ENCODE peak calls at places on chromosomes 11 and 22, in nine cellular contexts. One of them, this sample, is unnamed.

GRCh38 chr11:33742249-33742851 is 6.1 kb upstream of the CD59 start:
- DNase-seq in left ventricle myocardium inferior: no peak
- DNase-seq in lung: no peak
- DNase-seq in MM.1S: peak
- DNase-seq in AG04450: no peak
- DNase-seq in H9: no peak
- DNase-seq in upper lobe of right lung: no peak
- DNase-seq in WTC11: no peak
- DNase-seq in nephron progenitor cell: no peak
- DNase-seq in this sample: no peak

GRCh38 chr22:44360686-44361381 is 48.1 kb upstream of the SHISAL1 start:
- DNase-seq in left ventricle myocardium inferior: peak
- DNase-seq in nephron progenitor cell: no peak
- DNase-seq in MM.1S: no peak
- DNase-seq in upper lobe of right lung: peak
- DNase-seq in WTC11: no peak
- DNase-seq in H9: no peak
- DNase-seq in lung: peak
- DNase-seq in AG04450: peak
- DNase-seq in this sample: no peak

GRCh38 chr22:30201970-30202369 is 44.6 kb downstream of the LIF start:
- DNase-seq in AG04450: no peak
- DNase-seq in upper lobe of right lung: no peak
- DNase-seq in left ventricle myocardium inferior: no peak
- DNase-seq in H9: no peak
- DNase-seq in MM.1S: no peak
- DNase-seq in lung: no peak
- DNase-seq in WTC11: no peak
- DNase-seq in nephron progenitor cell: no peak
- DNase-seq in this sample: no peak

GRCh38 chr11:44456544-44457270 is 108.8 kb upstream of the CD82 start:
- DNase-seq in AG04450: no peak
- DNase-seq in left ventricle myocardium inferior: peak
- DNase-seq in lung: no peak
- DNase-seq in upper lobe of right lung: no peak
- DNase-seq in H9: no peak
- DNase-seq in MM.1S: no peak
- DNase-seq in nephron progenitor cell: no peak
- DNase-seq in WTC11: peak
- DNase-seq in this sample: no peak

GRCh38 chr11:8273281-8273680 is 9.6 kb upstream of the LMO1 start:
- DNase-seq in WTC11: no peak
- DNase-seq in left ventricle myocardium inferior: no peak
- DNase-seq in AG04450: no peak
- DNase-seq in nephron progenitor cell: no peak
- DNase-seq in MM.1S: no peak
- DNase-seq in upper lobe of right lung: no peak
- DNase-seq in lung: no peak
- DNase-seq in H9: no peak
- DNase-seq in this sample: no peak

GRCh38 chr11:123197711-123198110 is 2.7 kb upstream of the CLMP start:
- DNase-seq in left ventricle myocardium inferior: no peak
- DNase-seq in upper lobe of right lung: no peak
- DNase-seq in nephron progenitor cell: no peak
- DNase-seq in AG04450: peak
- DNase-seq in lung: no peak
- DNase-seq in H9: no peak
- DNase-seq in MM.1S: no peak
- DNase-seq in WTC11: no peak
- DNase-seq in this sample: no peak

GRCh38 chr11:96235725-96236124 is 107.3 kb downstream of the MAML2 start:
- DNase-seq in left ventricle myocardium inferior: no peak
- DNase-seq in nephron progenitor cell: no peak
- DNase-seq in WTC11: no peak
- DNase-seq in MM.1S: no peak
- DNase-seq in AG04450: no peak
- DNase-seq in H9: no peak
- DNase-seq in lung: no peak
- DNase-seq in upper lobe of right lung: no peak
- DNase-seq in this sample: no peak

GRCh38 chr11:73393011-73393380 is 16.8 kb downstream of the RELT start:
- DNase-seq in H9: no peak
- DNase-seq in nephron progenitor cell: no peak
- DNase-seq in upper lobe of right lung: no peak
- DNase-seq in MM.1S: no peak
- DNase-seq in AG04450: no peak
- DNase-seq in left ventricle myocardium inferior: no peak
- DNase-seq in WTC11: no peak
- DNase-seq in lung: no peak
- DNase-seq in this sample: no peak

GRCh38 chr11:112532506-112532905 is 271.8 kb upstream of the PLET1 start:
- DNase-seq in WTC11: no peak
- DNase-seq in AG04450: no peak
- DNase-seq in left ventricle myocardium inferior: no peak
- DNase-seq in lung: no peak
- DNase-seq in nephron progenitor cell: no peak
- DNase-seq in MM.1S: no peak
- DNase-seq in H9: no peak
- DNase-seq in upper lobe of right lung: no peak
- DNase-seq in this sample: no peak

GRCh38 chr11:12239396-12240298 is 129.3 kb downstream of the MICAL2 start:
- DNase-seq in MM.1S: peak
- DNase-seq in upper lobe of right lung: no peak
- DNase-seq in left ventricle myocardium inferior: no peak
- DNase-seq in WTC11: no peak
- DNase-seq in lung: peak
- DNase-seq in AG04450: no peak
- DNase-seq in nephron progenitor cell: no peak
- DNase-seq in H9: no peak
- DNase-seq in this sample: no peak

GRCh38 chr11:61833926-61834277 is 5.8 kb downstream of the FADS2 start:
- DNase-seq in nephron progenitor cell: no peak
- DNase-seq in upper lobe of right lung: no peak
- DNase-seq in WTC11: no peak
- DNase-seq in lung: no peak
- DNase-seq in left ventricle myocardium inferior: no peak
- DNase-seq in H9: peak
- DNase-seq in AG04450: no peak
- DNase-seq in MM.1S: no peak
- DNase-seq in this sample: no peak
- TF ChIP-seq CTCF in nephron progenitor cell: no peak
- TF ChIP-seq CTCF in upper lobe of right lung: no peak
- TF ChIP-seq CTCF in WTC11: no peak
- TF ChIP-seq CTCF in lung: no peak
- TF ChIP-seq CTCF in left ventricle myocardium inferior: no peak
- TF ChIP-seq CTCF in H9: no peak
- TF ChIP-seq CTCF in AG04450: no peak
- TF ChIP-seq CTCF in MM.1S: no peak
- TF ChIP-seq CTCF in this sample: no peak

DNA sequence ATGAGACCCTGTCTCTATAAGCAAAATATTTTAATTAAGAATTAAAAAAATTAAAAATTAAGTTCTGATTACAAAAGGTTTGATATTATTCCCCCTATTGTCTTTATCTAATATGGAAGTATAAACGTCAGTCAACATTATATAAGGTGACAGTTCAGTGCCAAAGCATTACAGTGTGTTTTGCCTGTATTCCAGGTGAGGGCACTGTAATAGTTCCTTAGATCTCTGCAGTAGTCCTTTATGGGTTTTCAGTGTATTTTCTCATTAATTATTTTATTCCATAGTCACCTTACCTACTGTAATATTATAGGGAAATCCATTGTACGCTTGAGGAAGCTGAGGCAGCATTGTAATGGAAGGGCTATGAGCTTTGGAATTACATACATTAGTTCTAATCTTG is 33.0 kb downstream of the FAR1 start:
- DNase-seq in MM.1S: no peak
- DNase-seq in nephron progenitor cell: no peak
- DNase-seq in H9: no peak
- DNase-seq in AG04450: no peak
- DNase-seq in WTC11: no peak
- DNase-seq in left ventricle myocardium inferior: no peak
- DNase-seq in upper lobe of right lung: no peak
- DNase-seq in lung: no peak
- DNase-seq in this sample: no peak
- TF ChIP-seq CTCF in MM.1S: no peak
- TF ChIP-seq CTCF in nephron progenitor cell: no peak
- TF ChIP-seq CTCF in H9: no peak
- TF ChIP-seq CTCF in AG04450: no peak
- TF ChIP-seq CTCF in WTC11: no peak
- TF ChIP-seq CTCF in left ventricle myocardium inferior: no peak
- TF ChIP-seq CTCF in upper lobe of right lung: no peak
- TF ChIP-seq CTCF in lung: no peak
- TF ChIP-seq CTCF in this sample: no peak

GRCh38 chr11:67264886-67265632 is 1.2 kb upstream of the GRK2 start:
- DNase-seq in lung: no peak
- DNase-seq in H9: no peak
- DNase-seq in MM.1S: no peak
- DNase-seq in AG04450: no peak
- DNase-seq in left ventricle myocardium inferior: no peak
- DNase-seq in nephron progenitor cell: no peak
- DNase-seq in WTC11: no peak
- DNase-seq in upper lobe of right lung: peak
- DNase-seq in this sample: no peak
- TF ChIP-seq CTCF in lung: no peak
- TF ChIP-seq CTCF in H9: no peak
- TF ChIP-seq CTCF in MM.1S: no peak
- TF ChIP-seq CTCF in AG04450: no peak
- TF ChIP-seq CTCF in left ventricle myocardium inferior: no peak
- TF ChIP-seq CTCF in nephron progenitor cell: no peak
- TF ChIP-seq CTCF in WTC11: no peak
- TF ChIP-seq CTCF in upper lobe of right lung: no peak
- TF ChIP-seq CTCF in this sample: no peak

GRCh38 chr11:65307298-65308229 is 7.1 kb upstream of the CDC42EP2 start:
- DNase-seq in upper lobe of right lung: no peak
- DNase-seq in MM.1S: no peak
- DNase-seq in left ventricle myocardium inferior: no peak
- DNase-seq in H9: no peak
- DNase-seq in nephron progenitor cell: no peak
- DNase-seq in WTC11: no peak
- DNase-seq in lung: no peak
- DNase-seq in AG04450: no peak
- DNase-seq in this sample: no peak
- TF ChIP-seq CTCF in upper lobe of right lung: no peak
- TF ChIP-seq CTCF in MM.1S: no peak
- TF ChIP-seq CTCF in left ventricle myocardium inferior: no peak
- TF ChIP-seq CTCF in H9: no peak
- TF ChIP-seq CTCF in nephron progenitor cell: no peak
- TF ChIP-seq CTCF in WTC11: no peak
- TF ChIP-seq CTCF in lung: no peak
- TF ChIP-seq CTCF in AG04450: no peak
- TF ChIP-seq CTCF in this sample: no peak